ENCODE peak calls at places on chromosomes 5 and 9, in five cellular contexts. Z is amygdala, G is mucosa of gallbladder, L is substantia nigra, P is heart right ventricle. I is an unnamed sample.

GRCh38 chr9:21708846-21709245 is 93.6 kb upstream of the MTAP start:
- DNase-seq in G (no peak), L (no peak), Z (no peak), P (no peak), I (no peak)

GRCh38 chr9:5231212-5231611 is at the start of gene INSL4:
- DNase-seq in P (no peak), Z (no peak), G (no peak), L (no peak), I (no peak)

GRCh38 chr9:6567140-6567591 is 78.4 kb downstream of the GLDC start:
- DNase-seq in L (no peak), Z (no peak), G (no peak), P (no peak), I (peak; percentile 80)

GRCh38 chr9:69030851-69031645 is 4.5 kb upstream of the FXN start:
- DNase-seq in Z (no peak), L (no peak), G (no peak), P (no peak), I (no peak)

GRCh38 chr9:112072721-112073553 is 102.2 kb downstream of the SUSD1 start:
- DNase-seq in G (no peak), P (no peak), L (no peak), Z (no peak), I (no peak)

GRCh38 chr9:20873240-20873860 is 158.1 kb downstream of the HACD4 start:
- DNase-seq in G (no peak), P (no peak), L (no peak), Z (no peak), I (no peak)

GRCh38 chr9:122392284-122392683 is 21.5 kb downstream of the PTGS1 start:
- DNase-seq in L (no peak), Z (no peak), G (peak; percentile 6), P (no peak), I (no peak)

GRCh38 chr5:142280066-142281011 is 44.5 kb downstream of the SPRY4 start:
- DNase-seq in G (peak; percentile 14), Z (no peak), L (no peak), P (peak; percentile 79), I (peak; percentile 56)

GRCh38 chr9:77820293-77820954 is 172.3 kb upstream of the GNA14 start:
- DNase-seq in Z (no peak), P (no peak), L (no peak), G (no peak), I (peak; percentile 40)

GRCh38 chr5:56055859-56056258 is 61.1 kb upstream of the IL6ST start:
- DNase-seq in L (no peak), P (no peak), Z (no peak), G (no peak), I (no peak)

GRCh38 chr5:176588297-176588696 is 21.7 kb downstream of the GPRIN1 start:
- DNase-seq in L (no peak), Z (no peak), P (no peak), G (no peak), I (no peak)

GRCh38 chr9:85212209-85212608 is 529.5 kb downstream of the AGTPBP1 start:
- DNase-seq in Z (no peak), P (no peak), G (no peak), L (no peak), I (no peak)

GRCh38 chr5:125367702-125368101 is 621.3 kb upstream of the ZNF608 start:
- DNase-seq in Z (no peak), P (no peak), G (no peak), L (no peak), I (no peak)

GRCh38 chr5:173341911-173342535 is 13.8 kb upstream of the STC2 start:
- DNase-seq in Z (no peak), P (no peak), G (no peak), L (no peak), I (no peak)

GRCh38 chr9:71706172-71706571 is 62.1 kb downstream of the CEMIP2 start:
- DNase-seq in L (no peak), Z (no peak), G (no peak), P (no peak), I (no peak)

GRCh38 chr9:106771618-106772017 is 91.3 kb upstream of the ZNF462 start:
- DNase-seq in Z (no peak), L (no peak), G (no peak), P (peak; percentile 39), I (peak; percentile 41)